ENCODE peak calls at places on chromosomes 13 and 19, in nine cellular contexts. One of them, this sample, is unnamed. For H3K4me1, the result is how much of the 10 kb centered on the place peaks cover.

GRCh38 chr13:28475916-28476725 is 18.8 kb downstream of the FLT1 start:
- DNase-seq in lung: no peak
- DNase-seq in right lobe of liver: no peak
- DNase-seq in HCT116: peak
- DNase-seq in Peyer's patch: no peak
- DNase-seq in MM.1S: no peak
- DNase-seq in ovary: no peak
- DNase-seq in NT2/D1: no peak
- DNase-seq in kidney: no peak
- DNase-seq in this sample: no peak

GRCh38 chr13:51453959-51454703 is 1.3 kb upstream of the INTS6 start:
- DNase-seq in lung: no peak
- DNase-seq in right lobe of liver: peak
- DNase-seq in HCT116: no peak
- DNase-seq in Peyer's patch: peak
- DNase-seq in MM.1S: peak
- DNase-seq in ovary: peak
- DNase-seq in NT2/D1: no peak
- DNase-seq in kidney: no peak
- DNase-seq in this sample: no peak

GRCh38 chr13:74056829-74057564 is 77.2 kb downstream of the KLF12 start:
- DNase-seq in lung: no peak
- DNase-seq in right lobe of liver: no peak
- DNase-seq in HCT116: no peak
- DNase-seq in Peyer's patch: no peak
- DNase-seq in MM.1S: no peak
- DNase-seq in ovary: no peak
- DNase-seq in NT2/D1: no peak
- DNase-seq in kidney: peak
- DNase-seq in this sample: no peak

GRCh38 chr13:44523176-44524017 is 52.7 kb downstream of the TSC22D1 start:
- DNase-seq in lung: no peak
- DNase-seq in right lobe of liver: no peak
- DNase-seq in HCT116: peak
- DNase-seq in Peyer's patch: no peak
- DNase-seq in MM.1S: peak
- DNase-seq in ovary: no peak
- DNase-seq in NT2/D1: no peak
- DNase-seq in kidney: no peak
- DNase-seq in this sample: no peak

GRCh38 chr19:19026299-19026971 is 6.9 kb downstream of the SUGP2 start:
- DNase-seq in lung: peak
- DNase-seq in right lobe of liver: peak
- DNase-seq in HCT116: no peak
- DNase-seq in Peyer's patch: no peak
- DNase-seq in MM.1S: no peak
- DNase-seq in ovary: no peak
- DNase-seq in NT2/D1: no peak
- DNase-seq in kidney: no peak
- DNase-seq in this sample: no peak

GRCh38 chr19:50349277-50350057 is 16.0 kb downstream of the NAPSA start:
- DNase-seq in lung: no peak
- DNase-seq in right lobe of liver: no peak
- DNase-seq in HCT116: no peak
- DNase-seq in Peyer's patch: no peak
- DNase-seq in MM.1S: peak
- DNase-seq in ovary: no peak
- DNase-seq in NT2/D1: no peak
- DNase-seq in kidney: no peak
- DNase-seq in this sample: no peak

GRCh38 chr19:13118424-13119193 is 545 bp downstream of the NACC1 start:
- DNase-seq in lung: peak
- DNase-seq in right lobe of liver: peak
- DNase-seq in HCT116: no peak
- DNase-seq in Peyer's patch: peak
- DNase-seq in MM.1S: peak
- DNase-seq in ovary: peak
- DNase-seq in NT2/D1: peak
- DNase-seq in kidney: peak
- DNase-seq in this sample: peak

GRCh38 chr13:33537691-33538090 is 252.1 kb upstream of the STARD13 start:
- DNase-seq in lung: no peak
- DNase-seq in right lobe of liver: no peak
- DNase-seq in HCT116: no peak
- DNase-seq in Peyer's patch: no peak
- DNase-seq in MM.1S: no peak
- DNase-seq in ovary: no peak
- DNase-seq in NT2/D1: no peak
- DNase-seq in kidney: no peak
- DNase-seq in this sample: no peak

GRCh38 chr19:53394522-53394973 is 401 bp upstream of the ZNF765 start:
- DNase-seq in lung: peak
- DNase-seq in right lobe of liver: peak
- DNase-seq in HCT116: no peak
- DNase-seq in Peyer's patch: peak
- DNase-seq in MM.1S: no peak
- DNase-seq in ovary: peak
- DNase-seq in NT2/D1: no peak
- DNase-seq in kidney: peak
- DNase-seq in this sample: peak

GRCh38 chr19:5103061-5103701 is 134.3 kb downstream of the KDM4B start:
- DNase-seq in lung: no peak
- DNase-seq in right lobe of liver: peak
- DNase-seq in HCT116: no peak
- DNase-seq in Peyer's patch: no peak
- DNase-seq in MM.1S: no peak
- DNase-seq in ovary: no peak
- DNase-seq in NT2/D1: no peak
- DNase-seq in kidney: no peak
- DNase-seq in this sample: no peak

GRCh38 chr19:56567274-56568120 is at the start of gene ZNF470:
- DNase-seq in lung: peak
- DNase-seq in right lobe of liver: peak
- DNase-seq in HCT116: no peak
- DNase-seq in Peyer's patch: peak
- DNase-seq in MM.1S: peak
- DNase-seq in ovary: peak
- DNase-seq in NT2/D1: peak
- DNase-seq in kidney: peak
- DNase-seq in this sample: peak

GRCh38 chr13:97258801-97259200 is 36.7 kb downstream of the MBNL2 start:
- DNase-seq in lung: no peak
- DNase-seq in right lobe of liver: no peak
- DNase-seq in HCT116: no peak
- DNase-seq in Peyer's patch: no peak
- DNase-seq in MM.1S: no peak
- DNase-seq in ovary: no peak
- DNase-seq in NT2/D1: no peak
- DNase-seq in kidney: no peak
- DNase-seq in this sample: no peak

GRCh38 chr13:101465877-101466276 is 13.4 kb downstream of the ITGBL1 start:
- DNase-seq in lung: no peak
- DNase-seq in right lobe of liver: no peak
- DNase-seq in HCT116: no peak
- DNase-seq in Peyer's patch: no peak
- DNase-seq in MM.1S: no peak
- DNase-seq in ovary: no peak
- DNase-seq in NT2/D1: no peak
- DNase-seq in kidney: no peak
- DNase-seq in this sample: no peak

GRCh38 chr19:8239528-8240273 is 30.5 kb downstream of the CERS4 start:
- DNase-seq in lung: no peak
- DNase-seq in right lobe of liver: no peak
- DNase-seq in HCT116: no peak
- DNase-seq in Peyer's patch: no peak
- DNase-seq in MM.1S: no peak
- DNase-seq in ovary: no peak
- DNase-seq in NT2/D1: no peak
- DNase-seq in kidney: no peak
- DNase-seq in this sample: no peak

GRCh38 chr19:33997690-33998089 is 174.6 kb upstream of the LSM14A start:
- DNase-seq in lung: no peak
- DNase-seq in right lobe of liver: no peak
- DNase-seq in HCT116: no peak
- DNase-seq in Peyer's patch: no peak
- DNase-seq in MM.1S: no peak
- DNase-seq in ovary: no peak
- DNase-seq in NT2/D1: no peak
- DNase-seq in kidney: no peak
- DNase-seq in this sample: no peak

GRCh38 chr19:33473644-33474305 is 47.8 kb downstream of the PEPD start:
- DNase-seq in lung: no peak
- DNase-seq in right lobe of liver: no peak
- DNase-seq in HCT116: no peak
- DNase-seq in Peyer's patch: peak
- DNase-seq in MM.1S: no peak
- DNase-seq in ovary: no peak
- DNase-seq in NT2/D1: no peak
- DNase-seq in kidney: no peak
- DNase-seq in this sample: no peak

GRCh38 chr19:48556825-48557224 is 4.9 kb downstream of the SULT2B1 start:
- DNase-seq in lung: no peak
- DNase-seq in right lobe of liver: no peak
- DNase-seq in HCT116: no peak
- DNase-seq in Peyer's patch: no peak
- DNase-seq in MM.1S: no peak
- DNase-seq in ovary: no peak
- DNase-seq in NT2/D1: no peak
- DNase-seq in kidney: no peak
- DNase-seq in this sample: no peak
- H3K4me1 ChIP-seq in lung: under half
- H3K4me1 ChIP-seq in right lobe of liver: under half
- H3K4me1 ChIP-seq in HCT116: half or more
- H3K4me1 ChIP-seq in Peyer's patch: under half
- H3K4me1 ChIP-seq in MM.1S: under half
- H3K4me1 ChIP-seq in ovary: under half
- H3K4me1 ChIP-seq in NT2/D1: under half
- H3K4me1 ChIP-seq in kidney: under half
- H3K4me1 ChIP-seq in this sample: under half

GRCh38 chr13:95716231-95716630 is 39.3 kb downstream of the DNAJC3 start:
- DNase-seq in lung: no peak
- DNase-seq in right lobe of liver: no peak
- DNase-seq in HCT116: no peak
- DNase-seq in Peyer's patch: no peak
- DNase-seq in MM.1S: no peak
- DNase-seq in ovary: no peak
- DNase-seq in NT2/D1: no peak
- DNase-seq in kidney: peak
- DNase-seq in this sample: no peak
- H3K4me1 ChIP-seq in lung: under half
- H3K4me1 ChIP-seq in right lobe of liver: under half
- H3K4me1 ChIP-seq in HCT116: under half
- H3K4me1 ChIP-seq in Peyer's patch: under half
- H3K4me1 ChIP-seq in MM.1S: under half
- H3K4me1 ChIP-seq in ovary: under half
- H3K4me1 ChIP-seq in NT2/D1: under half
- H3K4me1 ChIP-seq in kidney: under half
- H3K4me1 ChIP-seq in this sample: under half

GRCh38 chr19:788821-789472 is 8.3 kb upstream of the PTBP1 start:
- DNase-seq in lung: no peak
- DNase-seq in right lobe of liver: no peak
- DNase-seq in HCT116: no peak
- DNase-seq in Peyer's patch: no peak
- DNase-seq in MM.1S: no peak
- DNase-seq in ovary: no peak
- DNase-seq in NT2/D1: no peak
- DNase-seq in kidney: peak
- DNase-seq in this sample: no peak
- H3K4me1 ChIP-seq in lung: under half
- H3K4me1 ChIP-seq in right lobe of liver: under half
- H3K4me1 ChIP-seq in HCT116: under half
- H3K4me1 ChIP-seq in Peyer's patch: under half
- H3K4me1 ChIP-seq in MM.1S: under half
- H3K4me1 ChIP-seq in ovary: under half
- H3K4me1 ChIP-seq in NT2/D1: under half
- H3K4me1 ChIP-seq in kidney: under half
- H3K4me1 ChIP-seq in this sample: under half

GRCh38 chr19:17245535-17245984 is at the start of gene NR2F6:
- DNase-seq in lung: no peak
- DNase-seq in right lobe of liver: no peak
- DNase-seq in HCT116: no peak
- DNase-seq in Peyer's patch: no peak
- DNase-seq in MM.1S: no peak
- DNase-seq in ovary: peak
- DNase-seq in NT2/D1: no peak
- DNase-seq in kidney: no peak
- DNase-seq in this sample: no peak
- H3K4me1 ChIP-seq in lung: under half
- H3K4me1 ChIP-seq in right lobe of liver: under half
- H3K4me1 ChIP-seq in HCT116: half or more
- H3K4me1 ChIP-seq in Peyer's patch: under half
- H3K4me1 ChIP-seq in MM.1S: under half
- H3K4me1 ChIP-seq in ovary: under half
- H3K4me1 ChIP-seq in NT2/D1: under half
- H3K4me1 ChIP-seq in kidney: under half
- H3K4me1 ChIP-seq in this sample: half or more